ENCODE peak calls at places on chromosome 7, in seven cellular contexts. J is esophagus squamous epithelium, H is tibial artery, C is HFF-Myc, U is neural progenitor cell, Z is astrocyte, B is cardiac muscle cell. I is an unnamed sample.

GRCh38 chr7:137967143-137968018 is 34.5 kb downstream of the CREB3L2 start:
- DNase-seq in J (no peak), H (no peak), C (peak; percentile 84), U (peak; percentile 13), Z (peak; percentile 88), B (peak; percentile 69), I (peak; percentile 62)

GRCh38 chr7:134766779-134767566 is 12.5 kb upstream of the CALD1 start:
- DNase-seq in J (no peak), H (no peak), C (no peak), U (no peak), Z (peak; percentile 68), B (peak; percentile 60), I (peak; percentile 54)

GRCh38 chr7:151425670-151426075 is 14.3 kb downstream of the CRYGN start:
- DNase-seq in J (no peak), H (no peak), C (no peak), U (peak; percentile 56), Z (peak; percentile 78), B (peak; percentile 86), I (peak; percentile 80)

GRCh38 chr7:27640914-27641570 is 21.6 kb downstream of the HIBADH start:
- DNase-seq in J (no peak), H (no peak), C (no peak), U (no peak), Z (peak; percentile 65), B (peak; percentile 76), I (peak; percentile 84)

GRCh38 chr7:139457153-139457946 is 26.1 kb downstream of the KLRG2 start:
- DNase-seq in J (no peak), H (no peak), C (no peak), U (no peak), Z (peak; percentile 56), B (peak; percentile 19), I (peak; percentile 26)

GRCh38 chr7:36400023-36400422 is 10.4 kb downstream of the ANLN start:
- DNase-seq in J (no peak), H (no peak), C (no peak), U (no peak), Z (peak; percentile 9), B (no peak), I (no peak)

GRCh38 chr7:91055219-91055618 is 209.0 kb upstream of the FZD1 start:
- DNase-seq in J (no peak), H (no peak), C (no peak), U (no peak), Z (no peak), B (no peak), I (no peak)

GRCh38 chr7:29926761-29927160 is 62.8 kb downstream of the SCRN1 start:
- DNase-seq in J (no peak), H (no peak), C (no peak), U (no peak), Z (no peak), B (no peak), I (no peak)

GRCh38 chr7:152899482-152900166 is 140.1 kb downstream of the ACTR3B start:
- DNase-seq in J (no peak), H (no peak), C (no peak), U (no peak), Z (no peak), B (peak; percentile 7), I (no peak)

GRCh38 chr7:94391716-94392390 is 2.8 kb upstream of the COL1A2 start:
- DNase-seq in J (no peak), H (peak; percentile 58), C (no peak), U (peak; percentile 49), Z (peak; percentile 88), B (peak; percentile 93), I (peak; percentile 83)

GRCh38 chr7:99374121-99375064 is at the start of gene ARPC1B:
- DNase-seq in J (peak; percentile 39), H (peak; percentile 80), C (no peak), U (peak; percentile 89), Z (peak; percentile 42), B (peak; percentile 85), I (peak; percentile 75)

GRCh38 chr7:112422842-112423496 is 27.3 kb upstream of the IFRD1 start:
- DNase-seq in J (no peak), H (peak; percentile 82), C (peak; percentile 79), U (peak; percentile 65), Z (peak; percentile 84), B (peak; percentile 96), I (peak; percentile 96)

GRCh38 chr7:69883399-69883821 is 285.1 kb downstream of the AUTS2 start:
- DNase-seq in J (no peak), H (no peak), C (no peak), U (no peak), Z (no peak), B (no peak), I (no peak)

GRCh38 chr7:26291699-26292538 is at the start of gene SNX10:
- DNase-seq in J (no peak), H (peak; percentile 27), C (no peak), U (peak; percentile 88), Z (peak; percentile 18), B (peak; percentile 34), I (no peak)

GRCh38 chr7:101294832-101295121 is 26.8 kb downstream of the IFT22 start:
- DNase-seq in J (no peak), H (no peak), C (no peak), U (no peak), Z (no peak), B (no peak), I (no peak)

GRCh38 chr7:28700790-28701203 is 257.3 kb downstream of the TRIL start:
- DNase-seq in J (no peak), H (no peak), C (no peak), U (no peak), Z (peak; percentile 32), B (no peak), I (no peak)

GRCh38 chr7:38169862-38170261 is 8.2 kb upstream of the STARD3NL start:
- DNase-seq in J (no peak), H (peak; percentile 66), C (no peak), U (no peak), Z (peak; percentile 98), B (peak; percentile 45), I (peak; percentile 49)

DNA sequence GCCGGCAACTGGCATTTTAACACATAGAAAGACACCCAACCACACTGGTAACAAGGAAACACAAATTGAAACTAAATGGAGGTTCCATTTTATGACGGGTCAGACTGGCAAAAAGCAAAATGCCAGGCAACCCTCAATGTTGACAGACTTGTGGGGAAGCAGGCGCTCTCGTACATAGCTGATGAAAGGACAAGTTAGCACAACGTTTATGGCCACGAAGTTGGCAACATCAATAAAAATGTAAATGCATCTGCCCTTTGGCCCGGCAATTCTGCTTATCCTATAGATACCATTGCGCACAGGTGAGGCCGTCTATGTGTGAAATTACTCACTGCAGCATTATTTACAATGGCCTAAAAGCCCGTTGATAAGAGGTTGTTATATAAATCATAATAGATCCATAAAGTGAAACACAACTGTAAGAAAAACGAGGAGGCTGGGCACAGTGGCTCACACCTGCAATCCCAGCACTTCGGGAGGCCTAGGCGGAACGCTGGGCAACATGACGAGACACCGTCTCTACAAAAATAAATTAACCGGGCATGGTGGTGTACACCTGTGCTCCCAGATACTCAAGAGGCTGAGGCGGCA is 39.8 kb downstream of the FOXL3 start:
- DNase-seq in J (no peak), H (no peak), C (no peak), U (no peak), Z (no peak), B (no peak), I (no peak)
- H3K4me3 ChIP-seq in J (no peak overlapping the region), H (no peak overlapping the region), C (no peak overlapping the region), U (no peak overlapping the region), Z (no peak overlapping the region), B (no peak overlapping the region), I (no peak overlapping the region)

DNA sequence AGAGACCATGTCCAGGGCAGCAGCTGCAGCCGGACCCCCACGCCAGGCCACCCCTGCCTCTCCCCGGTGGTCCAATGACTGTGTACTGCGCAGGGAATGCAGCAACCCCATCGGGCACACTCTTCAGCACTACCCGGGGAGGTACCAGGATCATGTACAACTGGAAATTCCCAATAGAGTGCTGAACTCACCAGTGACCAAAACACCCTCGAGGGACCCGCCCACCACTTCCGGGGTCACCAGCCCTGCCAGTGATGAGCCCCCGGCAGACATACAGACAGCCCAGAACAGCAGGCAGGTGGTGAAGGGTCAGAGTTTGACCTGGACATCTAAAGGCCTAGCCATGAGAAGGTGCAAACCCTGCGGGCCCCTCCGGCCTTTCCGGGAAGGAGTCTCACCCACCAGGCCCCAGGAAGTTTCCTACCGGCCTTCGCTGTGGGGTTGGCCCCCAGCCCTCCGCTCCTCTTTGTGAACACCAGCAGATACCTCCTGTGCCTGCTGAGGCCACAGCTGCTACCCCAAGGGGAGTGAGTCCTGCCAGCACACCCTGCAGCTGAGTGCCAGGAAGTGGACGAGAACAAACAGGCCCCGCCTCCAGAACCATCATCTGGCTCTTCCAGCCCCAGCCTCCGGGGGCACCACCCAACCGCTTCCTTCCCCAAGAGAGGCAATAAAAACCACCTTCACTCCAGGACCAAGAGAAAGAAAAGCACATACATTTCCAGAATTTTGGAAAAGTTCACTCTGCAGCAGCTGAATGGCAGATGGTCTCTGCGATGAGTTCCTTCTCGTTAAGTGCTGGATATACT is 5.0 kb upstream of the ANKRD61 start:
- DNase-seq in J (peak; percentile 50), H (peak; percentile 64), C (peak; percentile 31), U (peak; percentile 50), Z (no peak), B (peak; percentile 40), I (peak; percentile 32)
- TF ChIP-seq CTCF in J (no peak), H (no peak), C (peak; percentile 47), U (peak; percentile 41), Z (peak; percentile 10), B (peak; percentile 23), I (peak; percentile 26)

DNA sequence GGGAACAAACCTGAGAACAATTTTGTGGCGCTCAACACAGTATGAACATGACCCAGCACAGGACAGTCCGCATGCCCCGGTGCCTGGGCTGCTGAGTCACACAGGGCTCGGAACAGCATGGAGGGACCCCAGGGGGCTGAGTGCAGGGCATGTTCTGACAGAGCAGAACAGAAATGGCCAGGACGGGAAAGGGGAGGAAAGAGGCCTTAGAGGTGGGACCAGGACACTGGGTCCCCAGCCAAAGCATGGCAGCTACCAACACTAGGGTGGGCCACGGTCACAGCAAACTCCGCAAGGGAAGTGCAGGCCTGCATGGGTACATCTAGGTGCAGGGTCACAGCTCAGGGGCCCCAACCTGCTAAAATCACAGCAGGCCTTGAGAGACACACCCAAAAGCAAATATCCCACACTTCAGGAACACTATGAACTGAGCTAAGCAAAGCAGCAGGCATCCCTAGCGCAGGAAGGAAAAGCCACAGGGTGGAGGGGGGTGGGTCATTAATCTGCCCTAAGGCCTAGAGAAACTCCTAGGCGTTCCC is 5.6 kb downstream of the IMPDH1 start:
- DNase-seq in J (no peak), H (no peak), C (no peak), U (no peak), Z (no peak), B (no peak), I (no peak)
- H3K4me3 ChIP-seq in J (peak overlapping the region; percentile 90), H (no peak overlapping the region), C (peak overlapping the region; percentile 96), U (no peak overlapping the region), Z (peak overlapping the region; percentile 73), B (no peak overlapping the region), I (peak overlapping the region; percentile 66)

DNA sequence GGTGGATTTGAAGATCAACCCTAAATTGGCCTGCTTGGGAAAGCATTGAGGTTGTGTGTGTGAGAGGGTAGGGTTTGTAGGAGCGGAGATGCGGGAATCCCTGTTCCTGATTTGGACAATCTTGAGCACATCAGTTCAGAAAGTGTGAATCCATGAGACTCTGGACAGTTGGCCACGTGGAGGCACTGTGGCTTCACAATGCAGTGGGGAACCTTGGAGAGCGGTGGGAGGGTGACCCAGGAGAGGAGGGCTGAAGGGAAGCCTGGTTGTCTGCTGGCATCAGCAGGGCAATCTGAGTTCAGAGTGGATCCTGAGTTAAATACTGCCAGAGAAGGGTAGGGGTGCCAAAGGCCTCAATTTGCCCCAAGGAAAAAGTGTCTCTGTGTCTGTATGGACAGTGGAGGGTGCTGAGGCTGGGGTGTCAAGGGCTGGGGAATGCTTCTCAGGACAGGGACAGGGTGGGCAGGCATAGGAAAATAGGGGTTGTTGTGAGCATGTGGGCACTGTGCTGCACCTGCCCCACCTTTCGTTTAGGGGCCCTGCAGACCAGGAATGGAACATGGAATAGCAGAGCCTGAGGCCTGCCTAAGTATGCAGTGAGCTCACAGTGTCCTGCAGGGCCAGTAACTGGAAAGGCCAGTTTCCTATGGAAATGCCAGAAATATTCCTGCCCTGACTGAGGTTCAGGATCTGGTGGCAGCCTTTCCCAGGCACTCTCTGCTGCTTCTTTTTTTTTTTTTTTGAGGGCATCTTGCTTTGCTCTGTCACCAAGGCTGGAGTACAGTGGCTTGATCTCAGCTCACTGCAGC is 162.9 kb upstream of the PRSS58 start:
- DNase-seq in J (no peak), H (no peak), C (no peak), U (peak; percentile 41), Z (peak; percentile 18), B (peak; percentile 30), I (peak; percentile 13)
- TF ChIP-seq CTCF in J (no peak), H (no peak), C (peak; percentile 66), U (peak; percentile 33), Z (peak; percentile 39), B (peak; percentile 43), I (peak; percentile 33)